ENCODE peak calls at places on chromosomes 13 and 19, in six cellular contexts. W is HTR-8/SVneo; P is thoracic aorta; G is breast epithelium; O is stimulated activated CD4-positive, alpha-beta T cell treated with anti-CD3 and anti-CD28 coated beads, Interleukin-4, amount 100 ng/mL, for 1 hour; M is pancreas. Q is an unnamed sample.
A peak's percentile ranks its signal among the peaks of the same experiment; 100 is the strongest.

GRCh38 chr13:37747071-37747612 is 122.4 kb downstream of the TRPC4 start:
- DNase-seq in W (peak; percentile 28), G (no peak), P (no peak), M (no peak), O (no peak), Q (no peak)

GRCh38 chr19:28481674-28482073 is 731.3 kb downstream of the UQCRFS1 start:
- DNase-seq in O (no peak), G (no peak), M (no peak), P (no peak), W (no peak), Q (no peak)

GRCh38 chr19:18500820-18501219 is 21.1 kb downstream of the ELL start:
- DNase-seq in W (no peak), O (no peak), P (peak; percentile 70), M (peak; percentile 75), G (peak; percentile 72), Q (no peak)

GRCh38 chr13:90933097-90933826 is 414.2 kb upstream of the MIR17HG start:
- DNase-seq in W (no peak), G (no peak), M (no peak), P (no peak), O (no peak), Q (no peak)

GRCh38 chr19:6822311-6822670 is 49.8 kb downstream of the VAV1 start:
- DNase-seq in G (peak; percentile 25), P (no peak), W (no peak), O (no peak), M (no peak), Q (no peak)

GRCh38 chr13:98216711-98217110 is 39.6 kb upstream of the RNF113B start:
- DNase-seq in P (no peak), G (no peak), W (no peak), M (no peak), O (no peak), Q (no peak)

GRCh38 chr19:6239401-6239844 is 40.4 kb downstream of the MLLT1 start:
- DNase-seq in P (no peak), W (no peak), O (no peak), M (no peak), G (no peak), Q (peak; percentile 65)

GRCh38 chr13:80084086-80084676 is 256.7 kb downstream of the SPRY2 start:
- DNase-seq in P (no peak), W (peak; percentile 8), M (no peak), O (no peak), G (no peak), Q (no peak)

GRCh38 chr19:47253467-47253881 is 2.9 kb upstream of the CCDC9 start:
- DNase-seq in O (no peak), G (no peak), W (peak; percentile 52), P (no peak), M (no peak), Q (no peak)

GRCh38 chr13:28413999-28414398 is 80.9 kb downstream of the FLT1 start:
- DNase-seq in M (no peak), P (no peak), G (no peak), O (no peak), W (no peak), Q (no peak)

GRCh38 chr19:4044927-4045557 is 21.7 kb downstream of the ZBTB7A start:
- DNase-seq in W (no peak), P (no peak), G (no peak), O (no peak), M (no peak), Q (no peak)

GRCh38 chr13:75514080-75515040 is 23.3 kb downstream of the COMMD6 start:
- DNase-seq in M (no peak), G (no peak), O (no peak), P (no peak), W (no peak), Q (no peak)

GRCh38 chr19:53037101-53038097 is 7.1 kb upstream of the ERVV-2 start:
- DNase-seq in P (no peak), M (peak; percentile 27), G (no peak), W (no peak), O (no peak), Q (no peak)

GRCh38 chr19:4089400-4089908 is 22.8 kb upstream of the ZBTB7A start:
- DNase-seq in G (no peak), M (no peak), O (peak; percentile 28), P (no peak), W (no peak), Q (peak; percentile 37)

GRCh38 chr13:62085337-62085736 is 669.7 kb upstream of the PCDH20 start:
- DNase-seq in G (no peak), O (no peak), P (no peak), M (no peak), W (no peak), Q (no peak)

GRCh38 chr13:111422352-111422751 is 101.9 kb downstream of the TEX29 start:
- DNase-seq in P (no peak), G (no peak), M (no peak), W (no peak), O (no peak), Q (no peak)

GRCh38 chr19:45809643-45810159 is 5.4 kb downstream of the RSPH6A start:
- DNase-seq in M (no peak), O (no peak), P (no peak), W (peak; percentile 37), G (no peak), Q (no peak)

GRCh38 chr19:8557637-8558238 is 19.5 kb downstream of the MYO1F start:
- DNase-seq in M (no peak), G (no peak), O (no peak), P (no peak), W (no peak), Q (no peak)

GRCh38 chr19:35760711-35761349 is 2.9 kb downstream of the PROSER3 start:
- DNase-seq in G (no peak), P (no peak), O (no peak), W (no peak), M (no peak), Q (no peak)

GRCh38 chr19:41939861-41940442 is 11.7 kb upstream of the ERFL start:
- DNase-seq in M (no peak), P (no peak), W (peak; percentile 79), G (no peak), O (peak; percentile 61), Q (no peak)

GRCh38 chr19:46786236-46787039 is 2.0 kb downstream of the SLC1A5 start:
- DNase-seq in G (peak; percentile 61), P (no peak), W (peak; percentile 76), O (peak; percentile 74), M (peak; percentile 43), Q (peak; percentile 50)

GRCh38 chr19:39138221-39139211 is 12.9 kb downstream of the PAK4 start:
- DNase-seq in M (no peak), W (no peak), G (no peak), O (no peak), P (no peak), Q (no peak)

GRCh38 chr13:99013951-99014350 is 36.1 kb upstream of the DOCK9 start:
- DNase-seq in O (no peak), P (no peak), G (no peak), M (no peak), W (no peak), Q (no peak)

GRCh38 chr13:76886005-76886291 is 257 bp downstream of the KCTD12 start:
- DNase-seq in O (no peak), G (no peak), P (no peak), M (no peak), W (no peak), Q (no peak)

GRCh38 chr13:41501281-41501680 is 43.9 kb downstream of the RGCC start:
- DNase-seq in P (no peak), G (no peak), M (no peak), W (no peak), O (no peak), Q (no peak)

GRCh38 chr19:35862528-35862927 is 5.8 kb downstream of the KIRREL2 start:
- DNase-seq in G (no peak), P (no peak), M (peak; percentile 42), O (no peak), W (no peak), Q (no peak)

GRCh38 chr13:63351081-63351480 is 1935.4 kb upstream of the PCDH20 start:
- DNase-seq in W (no peak), P (no peak), M (no peak), G (no peak), O (no peak), Q (no peak)

GRCh38 chr13:43153436-43154082 is 130.2 kb downstream of the DNAJC15 start:
- DNase-seq in O (no peak), G (no peak), W (peak; percentile 57), M (no peak), P (no peak), Q (no peak)

GRCh38 chr13:100394005-100394695 is 194.4 kb downstream of the GGACT start:
- DNase-seq in W (no peak), O (no peak), M (no peak), P (no peak), G (no peak), Q (no peak)

GRCh38 chr13:35987572-35988513 is 143.3 kb downstream of the DCLK1 start:
- DNase-seq in W (no peak), O (no peak), M (no peak), G (no peak), P (no peak), Q (peak; percentile 41)

GRCh38 chr19:33906578-33907335 is 110.1 kb downstream of the KCTD15 start:
- DNase-seq in M (peak; percentile 29), G (peak; percentile 58), O (no peak), W (no peak), P (no peak), Q (no peak)

GRCh38 chr19:29612121-29612520 is 6.0 kb downstream of the POP4 start:
- DNase-seq in O (no peak), G (no peak), M (no peak), W (no peak), P (no peak), Q (no peak)

GRCh38 chr13:29800687-29801086 is 49.7 kb downstream of the UBL3 start:
- DNase-seq in P (no peak), W (no peak), G (no peak), M (no peak), O (no peak), Q (no peak)

GRCh38 chr13:56515441-56515840 is 625.3 kb upstream of the PRR20A start:
- DNase-seq in W (no peak), M (no peak), P (no peak), O (no peak), G (no peak), Q (no peak)

GRCh38 chr19:44072543-44073401 is 813 bp downstream of the ZNF284 start:
- DNase-seq in G (no peak), W (no peak), O (no peak), M (no peak), P (no peak), Q (no peak)

GRCh38 chr19:28051047-28051446 is 1161.9 kb downstream of the UQCRFS1 start:
- DNase-seq in M (peak; percentile 23), P (no peak), G (no peak), W (no peak), O (no peak), Q (no peak)

GRCh38 chr19:17671906-17672305 is 16.2 kb downstream of the UNC13A start:
- DNase-seq in W (no peak), O (no peak), P (no peak), M (no peak), G (no peak), Q (no peak)

GRCh38 chr13:113920606-113921306 is 53.1 kb downstream of the C13orf46 start:
- DNase-seq in P (no peak), W (no peak), M (no peak), O (no peak), G (peak; percentile 7), Q (peak; percentile 5)

GRCh38 chr19:28208745-28209144 is 1004.2 kb downstream of the UQCRFS1 start:
- DNase-seq in O (no peak), P (no peak), W (no peak), M (no peak), G (no peak), Q (no peak)